ENCODE peak calls at places on chromosomes 1 and 21, in nine cellular contexts. One of them, this sample, is unnamed.

GRCh38 chr21:41640756-41641509 is 125.9 kb downstream of the RIPK4 start:
- DNase-seq in sigmoid colon: no peak
- DNase-seq in ovary: no peak
- DNase-seq in adipocyte: peak; percentile 66
- DNase-seq in IMR-90: peak; percentile 60
- DNase-seq in breast epithelium: no peak
- DNase-seq in tibial artery: peak; percentile 77
- DNase-seq in PC-3: peak; percentile 82
- DNase-seq in psoas muscle: peak; percentile 27
- DNase-seq in this sample: no peak

GRCh38 chr1:58652351-58653184 is 47.3 kb downstream of the MYSM1 start:
- DNase-seq in PC-3: peak; percentile 84
- DNase-seq in sigmoid colon: peak; percentile 74
- DNase-seq in IMR-90: peak; percentile 84
- DNase-seq in psoas muscle: peak; percentile 27
- DNase-seq in tibial artery: no peak
- DNase-seq in ovary: peak; percentile 42
- DNase-seq in breast epithelium: no peak
- DNase-seq in adipocyte: peak; percentile 90
- DNase-seq in this sample: peak; percentile 50

GRCh38 chr1:31515061-31515775 is 61.1 kb upstream of the TINAGL1 start:
- DNase-seq in ovary: peak; percentile 35
- DNase-seq in sigmoid colon: no peak
- DNase-seq in PC-3: no peak
- DNase-seq in adipocyte: no peak
- DNase-seq in tibial artery: no peak
- DNase-seq in breast epithelium: no peak
- DNase-seq in IMR-90: no peak
- DNase-seq in psoas muscle: no peak
- DNase-seq in this sample: no peak

GRCh38 chr1:66402194-66402593 is 131.8 kb upstream of the SGIP1 start:
- DNase-seq in tibial artery: peak; percentile 94
- DNase-seq in IMR-90: no peak
- DNase-seq in PC-3: no peak
- DNase-seq in adipocyte: peak; percentile 50
- DNase-seq in breast epithelium: no peak
- DNase-seq in sigmoid colon: peak; percentile 90
- DNase-seq in psoas muscle: peak; percentile 73
- DNase-seq in ovary: peak; percentile 28
- DNase-seq in this sample: no peak

GRCh38 chr1:236425031-236425663 is 31.1 kb downstream of the EDARADD start:
- DNase-seq in PC-3: no peak
- DNase-seq in breast epithelium: no peak
- DNase-seq in IMR-90: no peak
- DNase-seq in sigmoid colon: no peak
- DNase-seq in ovary: no peak
- DNase-seq in tibial artery: no peak
- DNase-seq in adipocyte: no peak
- DNase-seq in psoas muscle: no peak
- DNase-seq in this sample: no peak

GRCh38 chr21:34630536-34631143 is 15.7 kb upstream of the RCAN1 start:
- DNase-seq in ovary: no peak
- DNase-seq in tibial artery: no peak
- DNase-seq in psoas muscle: no peak
- DNase-seq in breast epithelium: no peak
- DNase-seq in PC-3: peak; percentile 74
- DNase-seq in sigmoid colon: no peak
- DNase-seq in adipocyte: peak; percentile 87
- DNase-seq in IMR-90: peak; percentile 60
- DNase-seq in this sample: no peak

GRCh38 chr1:3547055-3548005 is 64.0 kb downstream of the MEGF6 start:
- DNase-seq in tibial artery: peak; percentile 86
- DNase-seq in sigmoid colon: no peak
- DNase-seq in IMR-90: no peak
- DNase-seq in breast epithelium: peak; percentile 87
- DNase-seq in psoas muscle: no peak
- DNase-seq in adipocyte: no peak
- DNase-seq in PC-3: peak; percentile 90
- DNase-seq in ovary: no peak
- DNase-seq in this sample: no peak

GRCh38 chr1:19815801-19816736 is 986 bp upstream of the RNF186 start:
- DNase-seq in tibial artery: no peak
- DNase-seq in ovary: no peak
- DNase-seq in IMR-90: no peak
- DNase-seq in sigmoid colon: no peak
- DNase-seq in psoas muscle: no peak
- DNase-seq in breast epithelium: no peak
- DNase-seq in adipocyte: no peak
- DNase-seq in PC-3: no peak
- DNase-seq in this sample: no peak

GRCh38 chr21:43343992-43344886 is 82.7 kb downstream of the SIK1 start:
- DNase-seq in sigmoid colon: no peak
- DNase-seq in breast epithelium: peak; percentile 79
- DNase-seq in tibial artery: no peak
- DNase-seq in adipocyte: no peak
- DNase-seq in ovary: no peak
- DNase-seq in IMR-90: no peak
- DNase-seq in PC-3: peak; percentile 48
- DNase-seq in psoas muscle: no peak
- DNase-seq in this sample: peak; percentile 81

GRCh38 chr1:35044406-35044805 is 12.7 kb upstream of the ZMYM6 start:
- DNase-seq in IMR-90: no peak
- DNase-seq in PC-3: no peak
- DNase-seq in ovary: no peak
- DNase-seq in sigmoid colon: no peak
- DNase-seq in tibial artery: no peak
- DNase-seq in breast epithelium: no peak
- DNase-seq in psoas muscle: no peak
- DNase-seq in adipocyte: peak; percentile 29
- DNase-seq in this sample: no peak

GRCh38 chr1:25718738-25719137 is 81.3 kb upstream of the SELENON start:
- DNase-seq in adipocyte: peak; percentile 31
- DNase-seq in PC-3: no peak
- DNase-seq in breast epithelium: no peak
- DNase-seq in ovary: no peak
- DNase-seq in psoas muscle: no peak
- DNase-seq in IMR-90: no peak
- DNase-seq in tibial artery: no peak
- DNase-seq in sigmoid colon: no peak
- DNase-seq in this sample: no peak

GRCh38 chr1:90969241-90969640 is 52.6 kb downstream of the ZNF644 start:
- DNase-seq in PC-3: no peak
- DNase-seq in ovary: no peak
- DNase-seq in adipocyte: no peak
- DNase-seq in tibial artery: no peak
- DNase-seq in breast epithelium: no peak
- DNase-seq in IMR-90: no peak
- DNase-seq in psoas muscle: no peak
- DNase-seq in sigmoid colon: no peak
- DNase-seq in this sample: no peak

GRCh38 chr1:150221552-150221951 is 14.4 kb downstream of the ANP32E start:
- DNase-seq in PC-3: peak; percentile 64
- DNase-seq in tibial artery: no peak
- DNase-seq in breast epithelium: no peak
- DNase-seq in IMR-90: peak; percentile 46
- DNase-seq in ovary: no peak
- DNase-seq in sigmoid colon: no peak
- DNase-seq in psoas muscle: no peak
- DNase-seq in adipocyte: peak; percentile 73
- DNase-seq in this sample: no peak

GRCh38 chr1:33060579-33061083 is 20.3 kb upstream of the AZIN2 start:
- DNase-seq in PC-3: peak; percentile 61
- DNase-seq in IMR-90: peak; percentile 76
- DNase-seq in ovary: peak; percentile 43
- DNase-seq in tibial artery: no peak
- DNase-seq in adipocyte: peak; percentile 94
- DNase-seq in sigmoid colon: peak; percentile 79
- DNase-seq in breast epithelium: no peak
- DNase-seq in psoas muscle: peak; percentile 63
- DNase-seq in this sample: no peak

GRCh38 chr1:59455206-59455605 is 158.3 kb downstream of the FGGY start:
- DNase-seq in ovary: no peak
- DNase-seq in tibial artery: no peak
- DNase-seq in breast epithelium: no peak
- DNase-seq in adipocyte: peak; percentile 64
- DNase-seq in psoas muscle: no peak
- DNase-seq in sigmoid colon: no peak
- DNase-seq in PC-3: peak; percentile 78
- DNase-seq in IMR-90: peak; percentile 80
- DNase-seq in this sample: no peak

GRCh38 chr1:42734201-42735035 is 5.6 kb downstream of the CLDN19 start:
- DNase-seq in adipocyte: no peak
- DNase-seq in breast epithelium: no peak
- DNase-seq in PC-3: no peak
- DNase-seq in psoas muscle: no peak
- DNase-seq in sigmoid colon: no peak
- DNase-seq in ovary: no peak
- DNase-seq in tibial artery: no peak
- DNase-seq in IMR-90: no peak
- DNase-seq in this sample: no peak

GRCh38 chr1:42735056-42735455 is 5.0 kb downstream of the CLDN19 start:
- DNase-seq in breast epithelium: no peak
- DNase-seq in adipocyte: no peak
- DNase-seq in tibial artery: no peak
- DNase-seq in ovary: no peak
- DNase-seq in sigmoid colon: no peak
- DNase-seq in IMR-90: no peak
- DNase-seq in PC-3: no peak
- DNase-seq in psoas muscle: no peak
- DNase-seq in this sample: no peak

GRCh38 chr1:42736152-42736551 is 3.9 kb downstream of the CLDN19 start:
- DNase-seq in psoas muscle: no peak
- DNase-seq in ovary: no peak
- DNase-seq in PC-3: peak; percentile 43
- DNase-seq in adipocyte: peak; percentile 24
- DNase-seq in IMR-90: no peak
- DNase-seq in breast epithelium: no peak
- DNase-seq in sigmoid colon: no peak
- DNase-seq in tibial artery: no peak
- DNase-seq in this sample: no peak

GRCh38 chr1:42736571-42737200 is 3.4 kb downstream of the CLDN19 start:
- DNase-seq in ovary: no peak
- DNase-seq in PC-3: no peak
- DNase-seq in breast epithelium: no peak
- DNase-seq in psoas muscle: no peak
- DNase-seq in IMR-90: no peak
- DNase-seq in adipocyte: no peak
- DNase-seq in tibial artery: no peak
- DNase-seq in sigmoid colon: no peak
- DNase-seq in this sample: no peak

GRCh38 chr1:42735477-42736105 is 4.4 kb downstream of the CLDN19 start:
- DNase-seq in sigmoid colon: no peak
- DNase-seq in breast epithelium: no peak
- DNase-seq in psoas muscle: no peak
- DNase-seq in PC-3: no peak
- DNase-seq in IMR-90: no peak
- DNase-seq in adipocyte: no peak
- DNase-seq in ovary: no peak
- DNase-seq in tibial artery: no peak
- DNase-seq in this sample: no peak
- H3K4me1 ChIP-seq in sigmoid colon: no peaks in the 10 kb centered on the region
- H3K4me1 ChIP-seq in breast epithelium: no peaks in the 10 kb centered on the region
- H3K4me1 ChIP-seq in psoas muscle: no peaks in the 10 kb centered on the region
- H3K4me1 ChIP-seq in PC-3: no peaks in the 10 kb centered on the region
- H3K4me1 ChIP-seq in IMR-90: no peaks in the 10 kb centered on the region
- H3K4me1 ChIP-seq in adipocyte: peaks cover 4% of the 10 kb centered on the region
- H3K4me1 ChIP-seq in ovary: no peaks in the 10 kb centered on the region
- H3K4me1 ChIP-seq in tibial artery: no peaks in the 10 kb centered on the region
- H3K4me1 ChIP-seq in this sample: no peaks in the 10 kb centered on the region

GRCh38 chr1:27382950-27383627 is at the start of gene CD164L2:
- DNase-seq in breast epithelium: peak; percentile 75
- DNase-seq in ovary: no peak
- DNase-seq in adipocyte: no peak
- DNase-seq in tibial artery: no peak
- DNase-seq in IMR-90: no peak
- DNase-seq in sigmoid colon: no peak
- DNase-seq in PC-3: peak; percentile 54
- DNase-seq in psoas muscle: no peak
- DNase-seq in this sample: peak; percentile 90
- H3K4me1 ChIP-seq in breast epithelium: peaks cover 24% of the 10 kb centered on the region
- H3K4me1 ChIP-seq in ovary: no peaks in the 10 kb centered on the region
- H3K4me1 ChIP-seq in adipocyte: peaks cover 7% of the 10 kb centered on the region
- H3K4me1 ChIP-seq in tibial artery: peaks cover 29% of the 10 kb centered on the region
- H3K4me1 ChIP-seq in IMR-90: no peaks in the 10 kb centered on the region
- H3K4me1 ChIP-seq in sigmoid colon: no peaks in the 10 kb centered on the region
- H3K4me1 ChIP-seq in PC-3: no peaks in the 10 kb centered on the region
- H3K4me1 ChIP-seq in psoas muscle: peaks cover 8% of the 10 kb centered on the region
- H3K4me1 ChIP-seq in this sample: peaks cover 26% of the 10 kb centered on the region

GRCh38 chr1:27483659-27484058 is 6.3 kb downstream of the WASF2 start:
- DNase-seq in adipocyte: no peak
- DNase-seq in breast epithelium: no peak
- DNase-seq in ovary: no peak
- DNase-seq in IMR-90: no peak
- DNase-seq in PC-3: no peak
- DNase-seq in tibial artery: no peak
- DNase-seq in sigmoid colon: peak; percentile 20
- DNase-seq in psoas muscle: no peak
- DNase-seq in this sample: no peak

GRCh38 chr1:27481994-27482620 is 7.9 kb downstream of the WASF2 start:
- DNase-seq in sigmoid colon: no peak
- DNase-seq in tibial artery: no peak
- DNase-seq in adipocyte: no peak
- DNase-seq in psoas muscle: no peak
- DNase-seq in IMR-90: no peak
- DNase-seq in PC-3: no peak
- DNase-seq in ovary: no peak
- DNase-seq in breast epithelium: no peak
- DNase-seq in this sample: no peak

GRCh38 chr1:27488523-27489138 is 1.3 kb downstream of the WASF2 start:
- DNase-seq in tibial artery: peak; percentile 27
- DNase-seq in IMR-90: peak; percentile 33
- DNase-seq in breast epithelium: no peak
- DNase-seq in PC-3: peak; percentile 25
- DNase-seq in adipocyte: peak; percentile 46
- DNase-seq in psoas muscle: no peak
- DNase-seq in ovary: no peak
- DNase-seq in sigmoid colon: peak; percentile 34
- DNase-seq in this sample: no peak

GRCh38 chr1:27487927-27488522 is 1.9 kb downstream of the WASF2 start:
- DNase-seq in tibial artery: no peak
- DNase-seq in psoas muscle: no peak
- DNase-seq in PC-3: peak; percentile 45
- DNase-seq in breast epithelium: no peak
- DNase-seq in IMR-90: no peak
- DNase-seq in sigmoid colon: no peak
- DNase-seq in adipocyte: peak; percentile 43
- DNase-seq in ovary: no peak
- DNase-seq in this sample: no peak

GRCh38 chr1:27485363-27485762 is 4.6 kb downstream of the WASF2 start:
- DNase-seq in adipocyte: no peak
- DNase-seq in sigmoid colon: no peak
- DNase-seq in IMR-90: no peak
- DNase-seq in tibial artery: no peak
- DNase-seq in breast epithelium: no peak
- DNase-seq in psoas muscle: no peak
- DNase-seq in PC-3: no peak
- DNase-seq in ovary: no peak
- DNase-seq in this sample: no peak
- H3K4me1 ChIP-seq in adipocyte: peaks cover 23% of the 10 kb centered on the region
- H3K4me1 ChIP-seq in sigmoid colon: no peaks in the 10 kb centered on the region
- H3K4me1 ChIP-seq in IMR-90: peaks cover 5% of the 10 kb centered on the region
- H3K4me1 ChIP-seq in tibial artery: peaks cover 48% of the 10 kb centered on the region
- H3K4me1 ChIP-seq in breast epithelium: no peaks in the 10 kb centered on the region
- H3K4me1 ChIP-seq in psoas muscle: peaks cover 49% of the 10 kb centered on the region
- H3K4me1 ChIP-seq in PC-3: peaks cover 18% of the 10 kb centered on the region
- H3K4me1 ChIP-seq in ovary: peaks cover 12% of the 10 kb centered on the region
- H3K4me1 ChIP-seq in this sample: peaks cover 80% of the 10 kb centered on the region

GRCh38 chr1:169119405-169119804 is 12.9 kb downstream of the ATP1B1 start:
- DNase-seq in sigmoid colon: no peak
- DNase-seq in IMR-90: peak; percentile 80
- DNase-seq in breast epithelium: no peak
- DNase-seq in psoas muscle: no peak
- DNase-seq in PC-3: peak; percentile 72
- DNase-seq in adipocyte: peak; percentile 52
- DNase-seq in ovary: no peak
- DNase-seq in tibial artery: no peak
- DNase-seq in this sample: no peak
- H3K4me1 ChIP-seq in sigmoid colon: no peaks in the 10 kb centered on the region
- H3K4me1 ChIP-seq in IMR-90: peaks cover 26% of the 10 kb centered on the region
- H3K4me1 ChIP-seq in breast epithelium: no peaks in the 10 kb centered on the region
- H3K4me1 ChIP-seq in psoas muscle: peaks cover 62% of the 10 kb centered on the region
- H3K4me1 ChIP-seq in PC-3: peaks cover 47% of the 10 kb centered on the region
- H3K4me1 ChIP-seq in adipocyte: no peaks in the 10 kb centered on the region
- H3K4me1 ChIP-seq in ovary: no peaks in the 10 kb centered on the region
- H3K4me1 ChIP-seq in tibial artery: peaks cover 3% of the 10 kb centered on the region
- H3K4me1 ChIP-seq in this sample: peaks cover 25% of the 10 kb centered on the region

This sample was measured in left lung.